ENCODE peak calls at places on chromosomes 13 and 19, in seven cellular contexts. One of them, this sample, is unnamed.

GRCh38 chr19:55336101-55336500 is 3.6 kb upstream of the KMT5C start:
- DNase-seq in astrocyte of the spinal cord: no peak
- DNase-seq in naive thymus-derived CD4-positive, alpha-beta T cell: no peak
- DNase-seq in fibroblast of villous mesenchyme: no peak
- DNase-seq in IMR-90: no peak
- DNase-seq in upper lobe of right lung: no peak
- DNase-seq in epithelial cell of esophagus: peak
- DNase-seq in this sample: no peak

GRCh38 chr19:14147797-14148605 is 11.6 kb upstream of the ASF1B start:
- DNase-seq in epithelial cell of esophagus: peak
- DNase-seq in IMR-90: peak
- DNase-seq in astrocyte of the spinal cord: peak
- DNase-seq in fibroblast of villous mesenchyme: peak
- DNase-seq in naive thymus-derived CD4-positive, alpha-beta T cell: peak
- DNase-seq in upper lobe of right lung: peak
- DNase-seq in this sample: peak

GRCh38 chr19:2552859-2553258 is 76.9 kb downstream of the GADD45B start:
- DNase-seq in epithelial cell of esophagus: no peak
- DNase-seq in astrocyte of the spinal cord: no peak
- DNase-seq in fibroblast of villous mesenchyme: peak
- DNase-seq in IMR-90: no peak
- DNase-seq in naive thymus-derived CD4-positive, alpha-beta T cell: peak
- DNase-seq in upper lobe of right lung: no peak
- DNase-seq in this sample: no peak

GRCh38 chr19:46442808-46443450 is 14.2 kb upstream of the PNMA8C start:
- DNase-seq in astrocyte of the spinal cord: peak
- DNase-seq in epithelial cell of esophagus: peak
- DNase-seq in upper lobe of right lung: peak
- DNase-seq in fibroblast of villous mesenchyme: peak
- DNase-seq in naive thymus-derived CD4-positive, alpha-beta T cell: no peak
- DNase-seq in IMR-90: peak
- DNase-seq in this sample: peak

GRCh38 chr19:47247308-47247990 is 8.9 kb upstream of the CCDC9 start:
- DNase-seq in IMR-90: peak
- DNase-seq in epithelial cell of esophagus: peak
- DNase-seq in astrocyte of the spinal cord: peak
- DNase-seq in fibroblast of villous mesenchyme: peak
- DNase-seq in naive thymus-derived CD4-positive, alpha-beta T cell: peak
- DNase-seq in upper lobe of right lung: peak
- DNase-seq in this sample: peak

GRCh38 chr13:110712081-110712848 is 1.2 kb upstream of the ING1 start:
- DNase-seq in epithelial cell of esophagus: peak
- DNase-seq in naive thymus-derived CD4-positive, alpha-beta T cell: peak
- DNase-seq in astrocyte of the spinal cord: peak
- DNase-seq in IMR-90: peak
- DNase-seq in fibroblast of villous mesenchyme: peak
- DNase-seq in upper lobe of right lung: peak
- DNase-seq in this sample: peak

GRCh38 chr13:26629260-26629659 is 71.8 kb downstream of the WASF3 start:
- DNase-seq in upper lobe of right lung: no peak
- DNase-seq in fibroblast of villous mesenchyme: no peak
- DNase-seq in naive thymus-derived CD4-positive, alpha-beta T cell: no peak
- DNase-seq in epithelial cell of esophagus: peak
- DNase-seq in IMR-90: no peak
- DNase-seq in astrocyte of the spinal cord: no peak
- DNase-seq in this sample: no peak

GRCh38 chr19:33022472-33023116 is 42.1 kb downstream of the RHPN2 start:
- DNase-seq in astrocyte of the spinal cord: no peak
- DNase-seq in fibroblast of villous mesenchyme: no peak
- DNase-seq in IMR-90: no peak
- DNase-seq in epithelial cell of esophagus: no peak
- DNase-seq in naive thymus-derived CD4-positive, alpha-beta T cell: no peak
- DNase-seq in upper lobe of right lung: no peak
- DNase-seq in this sample: no peak

GRCh38 chr19:43674630-43674982 is 4.6 kb upstream of the PLAUR start:
- DNase-seq in epithelial cell of esophagus: peak
- DNase-seq in upper lobe of right lung: no peak
- DNase-seq in naive thymus-derived CD4-positive, alpha-beta T cell: no peak
- DNase-seq in astrocyte of the spinal cord: no peak
- DNase-seq in fibroblast of villous mesenchyme: peak
- DNase-seq in IMR-90: peak
- DNase-seq in this sample: peak

GRCh38 chr13:22062478-22063205 is 391.8 kb downstream of the FGF9 start:
- DNase-seq in naive thymus-derived CD4-positive, alpha-beta T cell: no peak
- DNase-seq in astrocyte of the spinal cord: no peak
- DNase-seq in upper lobe of right lung: no peak
- DNase-seq in epithelial cell of esophagus: peak
- DNase-seq in IMR-90: peak
- DNase-seq in fibroblast of villous mesenchyme: no peak
- DNase-seq in this sample: peak

GRCh38 chr13:112132142-112132541 is 65.2 kb downstream of the SOX1 start:
- DNase-seq in epithelial cell of esophagus: no peak
- DNase-seq in IMR-90: no peak
- DNase-seq in naive thymus-derived CD4-positive, alpha-beta T cell: no peak
- DNase-seq in fibroblast of villous mesenchyme: no peak
- DNase-seq in astrocyte of the spinal cord: no peak
- DNase-seq in upper lobe of right lung: peak
- DNase-seq in this sample: no peak

GRCh38 chr19:16017138-16017490 is 59.2 kb upstream of the TPM4 start:
- DNase-seq in IMR-90: no peak
- DNase-seq in naive thymus-derived CD4-positive, alpha-beta T cell: no peak
- DNase-seq in fibroblast of villous mesenchyme: no peak
- DNase-seq in astrocyte of the spinal cord: no peak
- DNase-seq in upper lobe of right lung: peak
- DNase-seq in epithelial cell of esophagus: no peak
- DNase-seq in this sample: no peak

GRCh38 chr13:79749985-79750551 is 269.1 kb downstream of the NDFIP2 start:
- DNase-seq in epithelial cell of esophagus: peak
- DNase-seq in upper lobe of right lung: no peak
- DNase-seq in fibroblast of villous mesenchyme: peak
- DNase-seq in IMR-90: peak
- DNase-seq in astrocyte of the spinal cord: peak
- DNase-seq in naive thymus-derived CD4-positive, alpha-beta T cell: no peak
- DNase-seq in this sample: peak

GRCh38 chr13:105798541-105798940 is 736.9 kb downstream of the EFNB2 start:
- DNase-seq in fibroblast of villous mesenchyme: no peak
- DNase-seq in IMR-90: no peak
- DNase-seq in epithelial cell of esophagus: no peak
- DNase-seq in upper lobe of right lung: no peak
- DNase-seq in astrocyte of the spinal cord: no peak
- DNase-seq in naive thymus-derived CD4-positive, alpha-beta T cell: no peak
- DNase-seq in this sample: no peak

GRCh38 chr19:33674575-33675367 is 53.0 kb downstream of the CHST8 start:
- DNase-seq in fibroblast of villous mesenchyme: no peak
- DNase-seq in IMR-90: no peak
- DNase-seq in astrocyte of the spinal cord: no peak
- DNase-seq in epithelial cell of esophagus: no peak
- DNase-seq in upper lobe of right lung: peak
- DNase-seq in naive thymus-derived CD4-positive, alpha-beta T cell: no peak
- DNase-seq in this sample: no peak

GRCh38 chr13:113041821-113042335 is 63.7 kb upstream of the F7 start:
- DNase-seq in fibroblast of villous mesenchyme: no peak
- DNase-seq in upper lobe of right lung: no peak
- DNase-seq in naive thymus-derived CD4-positive, alpha-beta T cell: no peak
- DNase-seq in IMR-90: no peak
- DNase-seq in epithelial cell of esophagus: no peak
- DNase-seq in astrocyte of the spinal cord: no peak
- DNase-seq in this sample: no peak

GRCh38 chr13:46052314-46053161 is at the start of gene ZC3H13:
- DNase-seq in IMR-90: peak
- DNase-seq in naive thymus-derived CD4-positive, alpha-beta T cell: peak
- DNase-seq in fibroblast of villous mesenchyme: peak
- DNase-seq in upper lobe of right lung: peak
- DNase-seq in astrocyte of the spinal cord: peak
- DNase-seq in epithelial cell of esophagus: peak
- DNase-seq in this sample: peak

GRCh38 chr19:15280048-15280725 is 47.9 kb upstream of the EPHX3 start:
- DNase-seq in upper lobe of right lung: no peak
- DNase-seq in fibroblast of villous mesenchyme: peak
- DNase-seq in IMR-90: peak
- DNase-seq in astrocyte of the spinal cord: no peak
- DNase-seq in epithelial cell of esophagus: no peak
- DNase-seq in naive thymus-derived CD4-positive, alpha-beta T cell: no peak
- DNase-seq in this sample: peak

GRCh38 chr19:30085394-30085793 is 143.4 kb downstream of the URI1 start:
- DNase-seq in astrocyte of the spinal cord: no peak
- DNase-seq in naive thymus-derived CD4-positive, alpha-beta T cell: no peak
- DNase-seq in epithelial cell of esophagus: no peak
- DNase-seq in IMR-90: no peak
- DNase-seq in upper lobe of right lung: peak
- DNase-seq in fibroblast of villous mesenchyme: no peak
- DNase-seq in this sample: no peak

GRCh38 chr19:47097396-47098217 is 16.0 kb downstream of the ZC3H4 start:
- DNase-seq in IMR-90: no peak
- DNase-seq in upper lobe of right lung: no peak
- DNase-seq in naive thymus-derived CD4-positive, alpha-beta T cell: no peak
- DNase-seq in fibroblast of villous mesenchyme: no peak
- DNase-seq in epithelial cell of esophagus: no peak
- DNase-seq in astrocyte of the spinal cord: no peak
- DNase-seq in this sample: peak

GRCh38 chr13:112720251-112720650 is 30.4 kb downstream of the ATP11A start:
- DNase-seq in upper lobe of right lung: peak
- DNase-seq in naive thymus-derived CD4-positive, alpha-beta T cell: no peak
- DNase-seq in IMR-90: no peak
- DNase-seq in fibroblast of villous mesenchyme: no peak
- DNase-seq in epithelial cell of esophagus: no peak
- DNase-seq in astrocyte of the spinal cord: no peak
- DNase-seq in this sample: no peak

GRCh38 chr13:53953205-53953604 is 924.6 kb downstream of the OLFM4 start:
- DNase-seq in naive thymus-derived CD4-positive, alpha-beta T cell: no peak
- DNase-seq in upper lobe of right lung: no peak
- DNase-seq in epithelial cell of esophagus: no peak
- DNase-seq in astrocyte of the spinal cord: no peak
- DNase-seq in IMR-90: no peak
- DNase-seq in fibroblast of villous mesenchyme: no peak
- DNase-seq in this sample: no peak

GRCh38 chr19:55464039-55464668 is 397 bp downstream of the C19orf85 start:
- DNase-seq in fibroblast of villous mesenchyme: no peak
- DNase-seq in epithelial cell of esophagus: no peak
- DNase-seq in upper lobe of right lung: no peak
- DNase-seq in naive thymus-derived CD4-positive, alpha-beta T cell: no peak
- DNase-seq in astrocyte of the spinal cord: no peak
- DNase-seq in IMR-90: no peak
- DNase-seq in this sample: no peak

GRCh38 chr13:27960362-27961226 is 8.5 kb downstream of the CDX2 start:
- DNase-seq in fibroblast of villous mesenchyme: peak
- DNase-seq in upper lobe of right lung: peak
- DNase-seq in epithelial cell of esophagus: peak
- DNase-seq in naive thymus-derived CD4-positive, alpha-beta T cell: no peak
- DNase-seq in IMR-90: no peak
- DNase-seq in astrocyte of the spinal cord: no peak
- DNase-seq in this sample: no peak

GRCh38 chr19:2808129-2808941 is 11.3 kb upstream of the ZNF554 start:
- DNase-seq in naive thymus-derived CD4-positive, alpha-beta T cell: no peak
- DNase-seq in astrocyte of the spinal cord: no peak
- DNase-seq in IMR-90: no peak
- DNase-seq in epithelial cell of esophagus: no peak
- DNase-seq in upper lobe of right lung: no peak
- DNase-seq in fibroblast of villous mesenchyme: no peak
- DNase-seq in this sample: no peak

DNA sequence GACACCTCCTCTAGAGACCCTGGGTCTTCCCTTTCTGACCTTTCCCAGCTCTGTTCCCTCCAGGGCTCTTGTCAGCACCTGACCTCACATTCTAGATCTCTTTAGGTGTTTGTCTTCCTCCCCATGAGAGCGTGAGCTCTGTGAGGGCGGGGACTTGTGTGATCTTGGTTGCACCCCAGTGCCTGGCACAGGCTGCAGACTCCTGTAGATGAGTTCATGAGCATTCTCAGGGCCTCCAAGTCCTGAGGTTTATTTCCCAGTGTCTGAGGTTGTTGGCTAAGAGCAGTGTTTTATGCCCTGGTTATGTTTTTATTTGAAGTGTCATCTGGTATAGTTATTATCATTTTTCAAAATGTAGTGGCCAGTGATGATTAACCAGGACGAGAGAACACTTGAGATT is 596 bp downstream of the CEACAM4 start:
- DNase-seq in upper lobe of right lung: no peak
- DNase-seq in epithelial cell of esophagus: no peak
- DNase-seq in IMR-90: no peak
- DNase-seq in astrocyte of the spinal cord: no peak
- DNase-seq in naive thymus-derived CD4-positive, alpha-beta T cell: no peak
- DNase-seq in fibroblast of villous mesenchyme: no peak
- DNase-seq in this sample: no peak
- H3K4me3 ChIP-seq in upper lobe of right lung: no peak
- H3K4me3 ChIP-seq in epithelial cell of esophagus: no peak
- H3K4me3 ChIP-seq in IMR-90: no peak
- H3K4me3 ChIP-seq in astrocyte of the spinal cord: no peak
- H3K4me3 ChIP-seq in naive thymus-derived CD4-positive, alpha-beta T cell: no peak
- H3K4me3 ChIP-seq in fibroblast of villous mesenchyme: no peak
- H3K4me3 ChIP-seq in this sample: no peak

GRCh38 chr19:4597278-4597974 is 37.9 kb upstream of the SEMA6B start:
- DNase-seq in upper lobe of right lung: no peak
- DNase-seq in epithelial cell of esophagus: no peak
- DNase-seq in astrocyte of the spinal cord: no peak
- DNase-seq in naive thymus-derived CD4-positive, alpha-beta T cell: no peak
- DNase-seq in fibroblast of villous mesenchyme: no peak
- DNase-seq in IMR-90: no peak
- DNase-seq in this sample: no peak
- H3K4me3 ChIP-seq in upper lobe of right lung: no peak
- H3K4me3 ChIP-seq in epithelial cell of esophagus: peak
- H3K4me3 ChIP-seq in astrocyte of the spinal cord: no peak
- H3K4me3 ChIP-seq in naive thymus-derived CD4-positive, alpha-beta T cell: no peak
- H3K4me3 ChIP-seq in fibroblast of villous mesenchyme: peak
- H3K4me3 ChIP-seq in IMR-90: no peak
- H3K4me3 ChIP-seq in this sample: no peak

DNA sequence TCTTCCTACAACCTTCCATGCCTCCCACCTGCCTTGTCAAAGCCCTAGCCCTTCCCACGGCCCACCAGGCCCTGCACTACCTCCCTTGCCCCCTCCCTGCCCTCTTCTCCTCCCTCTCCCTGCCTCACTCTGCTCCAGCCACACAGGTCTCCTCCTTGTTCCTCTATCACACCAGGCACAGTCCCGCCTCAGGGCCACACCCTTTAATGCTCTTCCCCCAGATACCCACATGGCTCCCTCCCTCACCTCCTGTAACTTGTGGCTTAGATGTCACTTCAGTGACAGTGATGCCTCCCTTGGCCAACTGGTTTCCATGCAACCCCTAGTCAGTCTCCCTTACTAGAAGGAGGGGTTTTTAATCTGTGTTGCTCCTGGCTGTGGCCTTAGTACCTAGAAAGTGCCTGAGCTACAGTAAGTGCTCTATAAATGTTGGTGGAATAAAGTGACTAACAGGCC is 1.3 kb downstream of the SIRT6 start:
- DNase-seq in fibroblast of villous mesenchyme: no peak
- DNase-seq in upper lobe of right lung: no peak
- DNase-seq in naive thymus-derived CD4-positive, alpha-beta T cell: no peak
- DNase-seq in astrocyte of the spinal cord: no peak
- DNase-seq in epithelial cell of esophagus: no peak
- DNase-seq in IMR-90: no peak
- DNase-seq in this sample: no peak
- H3K4me3 ChIP-seq in fibroblast of villous mesenchyme: peak
- H3K4me3 ChIP-seq in upper lobe of right lung: peak
- H3K4me3 ChIP-seq in naive thymus-derived CD4-positive, alpha-beta T cell: no peak
- H3K4me3 ChIP-seq in astrocyte of the spinal cord: no peak
- H3K4me3 ChIP-seq in epithelial cell of esophagus: no peak
- H3K4me3 ChIP-seq in IMR-90: no peak
- H3K4me3 ChIP-seq in this sample: peak

DNA sequence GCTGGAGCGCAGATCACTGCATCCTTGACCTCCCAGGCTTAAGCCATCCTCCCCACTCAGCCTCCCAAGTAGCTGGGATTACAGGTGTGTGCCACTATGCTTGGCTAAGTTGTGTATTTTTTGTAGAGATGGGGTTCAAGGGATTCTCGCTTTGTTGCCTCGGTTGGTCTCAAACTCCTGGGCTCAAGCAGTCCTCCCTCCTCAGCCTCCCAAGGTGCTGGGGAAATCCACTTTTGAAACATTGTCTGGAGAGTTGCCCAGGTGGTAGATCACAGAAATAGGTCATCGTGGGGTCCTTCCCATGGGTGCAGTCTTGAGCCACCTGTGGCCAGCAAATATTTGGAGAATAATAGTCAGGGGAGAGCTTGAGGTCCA is 5.2 kb downstream of the LDLR start:
- DNase-seq in fibroblast of villous mesenchyme: no peak
- DNase-seq in upper lobe of right lung: no peak
- DNase-seq in epithelial cell of esophagus: no peak
- DNase-seq in astrocyte of the spinal cord: no peak
- DNase-seq in naive thymus-derived CD4-positive, alpha-beta T cell: no peak
- DNase-seq in IMR-90: no peak
- DNase-seq in this sample: no peak
- H3K4me3 ChIP-seq in fibroblast of villous mesenchyme: peak
- H3K4me3 ChIP-seq in upper lobe of right lung: peak
- H3K4me3 ChIP-seq in epithelial cell of esophagus: no peak
- H3K4me3 ChIP-seq in astrocyte of the spinal cord: no peak
- H3K4me3 ChIP-seq in naive thymus-derived CD4-positive, alpha-beta T cell: peak
- H3K4me3 ChIP-seq in IMR-90: no peak
- H3K4me3 ChIP-seq in this sample: no peak

This sample was measured in fibroblast of lung.